ENCODE peak calls at places on chromosomes 5 and 9, in nine cellular contexts. B is endothelial cell of umbilical vein; R is aorta; L is heart left ventricle; F is BE2C; C is Caco-2; Q is cardiac muscle cell; H is CD8-positive, alpha-beta T cell; E is left lung. O is an unnamed sample. For H3K27me3, H3K9me3 and H3K4me1, the result is how much of the 10 kb centered on the place peaks cover.

GRCh38 chr5:56914678-56915077 is 5.3 kb downstream of the SETD9 start:
- DNase-seq in L (no peak), C (no peak), R (no peak), Q (no peak), F (no peak), B (no peak), H (no peak), E (no peak), O (no peak)

GRCh38 chr5:152113401-152113800 is 188.8 kb upstream of the GLRA1 start:
- DNase-seq in E (no peak), R (no peak), H (peak), Q (no peak), F (no peak), B (no peak), C (no peak), L (no peak), O (no peak)

GRCh38 chr9:85142461-85143401 is 473.2 kb downstream of the NTRK2 start:
- DNase-seq in B (peak), E (no peak), F (no peak), Q (peak), L (no peak), R (peak), C (peak), H (no peak), O (no peak)

GRCh38 chr9:135343136-135343535 is 136.4 kb upstream of the PPP1R26 start:
- DNase-seq in C (no peak), F (no peak), H (no peak), B (no peak), Q (no peak), L (peak), E (no peak), R (peak), O (no peak)

GRCh38 chr5:157598350-157598936 is 22.9 kb upstream of the ADAM19 start:
- DNase-seq in L (no peak), B (no peak), C (no peak), E (no peak), H (no peak), Q (no peak), F (no peak), R (no peak), O (no peak)

GRCh38 chr9:119003882-119004617 is 365.2 kb downstream of the BRINP1 start:
- DNase-seq in R (no peak), B (no peak), L (no peak), E (no peak), C (no peak), F (no peak), H (no peak), Q (no peak), O (no peak)

GRCh38 chr5:157387683-157388093 is 72.3 kb upstream of the NIPAL4 start:
- DNase-seq in R (peak), F (no peak), Q (peak), C (no peak), H (no peak), E (no peak), B (peak), L (no peak), O (peak)

GRCh38 chr9:519579-519978 is 304.9 kb downstream of the DOCK8 start:
- DNase-seq in F (no peak), E (no peak), R (no peak), B (no peak), Q (no peak), C (no peak), H (no peak), L (no peak), O (no peak)

GRCh38 chr9:745761-746414 is 95.6 kb upstream of the DMRT1 start:
- DNase-seq in C (no peak), R (no peak), Q (no peak), L (no peak), E (no peak), B (no peak), F (no peak), H (no peak), O (no peak)

GRCh38 chr5:96142786-96143434 is 181.3 kb upstream of the ELL2 start:
- DNase-seq in L (no peak), R (no peak), B (peak), H (no peak), C (no peak), F (no peak), E (no peak), Q (no peak), O (no peak)

GRCh38 chr5:159341914-159342313 is 11.6 kb upstream of the IL12B start:
- DNase-seq in H (peak), Q (peak), L (no peak), B (no peak), R (peak), E (peak), F (peak), C (no peak), O (peak)

GRCh38 chr9:118222375-118222774 is 518.2 kb downstream of the TLR4 start:
- DNase-seq in H (no peak), Q (peak), E (no peak), B (no peak), C (peak), R (no peak), L (no peak), F (no peak), O (no peak)

GRCh38 chr9:4116708-4117460 is 183.0 kb downstream of the GLIS3 start:
- DNase-seq in H (no peak), E (no peak), R (no peak), C (no peak), F (no peak), Q (no peak), L (no peak), B (no peak), O (no peak)

GRCh38 chr5:148660346-148660660 is 6.0 kb upstream of the HTR4 start:
- DNase-seq in B (no peak), F (no peak), C (no peak), E (no peak), L (no peak), H (no peak), Q (no peak), R (no peak), O (no peak)

GRCh38 chr5:36688722-36689121 is 82.3 kb downstream of the SLC1A3 start:
- DNase-seq in E (no peak), B (no peak), L (no peak), R (no peak), C (peak), F (no peak), Q (peak), H (no peak), O (no peak)

GRCh38 chr5:39543335-39543734 is 118.6 kb upstream of the DAB2 start:
- DNase-seq in R (no peak), Q (no peak), F (no peak), E (no peak), C (no peak), B (peak), L (no peak), H (no peak), O (peak)

GRCh38 chr5:137563301-137563645 is 64.1 kb upstream of the SPOCK1 start:
- DNase-seq in L (no peak), F (no peak), C (no peak), Q (no peak), R (no peak), B (no peak), E (no peak), H (no peak), O (no peak)

GRCh38 chr9:134442486-134443168 is 116.4 kb downstream of the RXRA start:
- DNase-seq in Q (peak), F (peak), L (no peak), E (no peak), H (no peak), R (no peak), B (no peak), C (peak), O (no peak)

GRCh38 chr9:127751269-127752054 is 16.4 kb upstream of the TOR2A start:
- DNase-seq in L (no peak), E (no peak), F (no peak), C (peak), B (no peak), R (no peak), Q (peak), H (no peak), O (no peak)

GRCh38 chr5:88298425-88298824 is 29.8 kb upstream of the TMEM161B start:
- DNase-seq in Q (no peak), B (no peak), L (no peak), C (no peak), E (no peak), R (no peak), F (no peak), H (no peak), O (no peak)

GRCh38 chr9:100397867-100398266 is 29.1 kb upstream of the MSANTD3 start:
- DNase-seq in F (no peak), C (no peak), L (no peak), E (no peak), R (no peak), Q (no peak), B (no peak), H (no peak), O (no peak)

DNA sequence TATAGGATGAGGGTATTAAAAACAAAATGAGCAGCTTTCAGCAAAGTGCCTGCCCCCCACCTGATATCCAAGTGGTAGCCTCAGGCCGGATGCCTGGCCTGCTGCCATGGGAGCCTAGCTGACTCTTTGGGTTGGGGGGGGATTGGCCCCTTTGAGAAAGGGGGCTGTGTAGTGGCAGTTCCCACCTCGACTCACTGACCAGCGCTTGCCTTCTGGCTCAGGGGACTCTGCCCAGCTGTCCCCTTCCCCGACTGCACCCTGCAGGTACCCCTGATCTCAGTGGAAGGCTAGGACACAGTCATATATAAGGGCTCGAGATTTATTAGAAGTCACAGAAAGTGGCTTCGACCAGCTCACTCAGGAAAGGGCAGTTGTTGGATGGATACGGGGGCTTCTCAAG is 1.5 kb upstream of the NEUROG1 start:
- DNase-seq in E (no peak), B (no peak), L (no peak), C (no peak), R (no peak), H (no peak), F (no peak), Q (no peak), O (peak)
- H3K27me3 ChIP-seq in E (half or more), B (half or more), L (under half), C (under half), R (under half), H (under half), F (half or more), Q (half or more), O (half or more)

GRCh38 chr9:95327239-95327865 is 9.8 kb upstream of the FANCC start:
- DNase-seq in Q (no peak), C (no peak), E (no peak), H (no peak), L (no peak), B (no peak), R (no peak), F (no peak), O (no peak)
- H3K9me3 ChIP-seq in Q (under half), C (under half), E (under half), H (under half), L (under half), B (under half), R (under half), F (under half), O (under half)

GRCh38 chr9:112029921-112030444 is 133.4 kb downstream of the UGCG start:
- DNase-seq in F (no peak), H (no peak), Q (peak), C (peak), B (peak), E (no peak), L (no peak), R (no peak), O (peak)

GRCh38 chr9:112032733-112033132 is 136.1 kb downstream of the UGCG start:
- DNase-seq in H (no peak), E (no peak), L (no peak), Q (peak), B (no peak), C (no peak), R (no peak), F (no peak), O (peak)

GRCh38 chr9:112032009-112032408 is 135.4 kb downstream of the UGCG start:
- DNase-seq in B (no peak), F (no peak), C (no peak), L (no peak), H (no peak), E (no peak), R (no peak), Q (no peak), O (no peak)

GRCh38 chr9:112033237-112034215 is 136.9 kb downstream of the UGCG start:
- DNase-seq in C (no peak), F (no peak), E (no peak), B (no peak), L (no peak), H (no peak), R (no peak), Q (no peak), O (no peak)

DNA sequence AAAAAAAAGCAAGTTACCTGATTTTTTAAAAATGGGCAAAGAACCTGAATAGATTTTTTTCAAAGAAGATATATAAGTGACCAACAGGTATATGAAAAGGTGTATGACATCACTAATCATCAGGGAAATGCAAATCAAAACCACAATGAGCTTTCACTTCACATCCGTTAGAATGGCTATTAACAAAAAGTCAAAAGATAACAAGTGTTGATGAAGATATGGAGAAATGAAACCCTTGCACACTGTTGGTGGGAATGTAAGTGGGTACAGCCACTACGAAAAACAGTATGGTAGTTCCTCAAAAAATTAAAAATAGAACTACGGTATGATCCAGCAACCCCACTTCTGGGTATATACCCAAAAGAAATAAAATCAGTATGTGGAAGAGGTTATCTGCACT is 134.8 kb downstream of the UGCG start:
- DNase-seq in Q (no peak), R (no peak), F (no peak), L (no peak), H (no peak), E (no peak), B (no peak), C (no peak), O (no peak)
- H3K4me1 ChIP-seq in Q (under half), R (under half), F (under half), L (under half), H (under half), E (under half), B (under half), C (under half), O (half or more)

GRCh38 chr5:585556-585955 is 26.6 kb upstream of the CEP72 start:
- DNase-seq in Q (no peak), C (no peak), R (no peak), L (no peak), E (no peak), F (no peak), H (no peak), B (no peak), O (peak)
- H3K27me3 ChIP-seq in Q (under half), C (under half), R (under half), L (under half), E (under half), F (under half), H (under half), B (under half), O (under half)